ENCODE peak calls at places on chromosomes 11 and 22, in seven cellular contexts. E is GM23248, V is DND-41, Y is adipocyte, W is mesenchymal stem cell, A is mesendoderm, D is IMR-90. S is an unnamed sample.
A peak's percentile ranks its signal among the peaks of the same experiment; 100 is the strongest.

GRCh38 chr22:50184004-50184461 is 1.7 kb upstream of the TRABD start:
- DNase-seq in V (no peak), E (peak; percentile 77), D (peak; percentile 48), A (no peak), Y (peak; percentile 67), W (no peak), S (peak; percentile 76)

GRCh38 chr11:76698321-76699043 is 27.9 kb upstream of the LRRC32 start:
- DNase-seq in A (peak; percentile 69), D (no peak), W (no peak), V (no peak), Y (no peak), E (peak; percentile 19), S (no peak)

GRCh38 chr11:107565219-107565937 is at the start of gene ALKBH8:
- DNase-seq in W (peak; percentile 82), Y (peak; percentile 89), A (peak; percentile 82), E (peak; percentile 91), D (peak; percentile 58), V (peak; percentile 83), S (peak; percentile 83)

GRCh38 chr11:7901319-7901854 is 29.7 kb downstream of the OR10A6 start:
- DNase-seq in Y (no peak), E (no peak), D (no peak), V (no peak), W (no peak), A (no peak), S (no peak)

GRCh38 chr11:2290351-2290841 is 11.3 kb downstream of the C11orf21 start:
- DNase-seq in A (no peak), Y (no peak), V (peak; percentile 2), W (no peak), D (no peak), E (no peak), S (no peak)

GRCh38 chr11:83280256-83280655 is 5.9 kb downstream of the CCDC90B start:
- DNase-seq in W (no peak), D (no peak), V (no peak), A (no peak), E (no peak), Y (peak; percentile 22), S (no peak)

GRCh38 chr11:11842426-11843008 is 745 bp downstream of the USP47 start:
- DNase-seq in A (peak; percentile 87), E (peak; percentile 91), W (peak; percentile 93), Y (peak; percentile 92), D (peak; percentile 86), V (peak; percentile 75), S (peak; percentile 80)

GRCh38 chr11:83070044-83070877 is 1.4 kb downstream of the RAB30 start:
- DNase-seq in D (peak; percentile 60), A (peak; percentile 85), E (peak; percentile 75), V (no peak), W (peak; percentile 57), Y (peak; percentile 87), S (no peak)

GRCh38 chr11:86160546-86161149 is 83.9 kb upstream of the EED start:
- DNase-seq in Y (peak; percentile 35), W (no peak), D (peak; percentile 50), E (peak; percentile 48), V (no peak), A (peak; percentile 73), S (no peak)

GRCh38 chr22:22400964-22401363 is 107.6 kb downstream of the ZNF280B start:
- DNase-seq in W (no peak), D (no peak), A (no peak), V (no peak), Y (no peak), E (no peak), S (no peak)

GRCh38 chr22:23591203-23591791 is 11.2 kb upstream of the IGLL1 start:
- DNase-seq in Y (peak; percentile 65), E (peak; percentile 58), D (peak; percentile 54), W (peak; percentile 64), V (peak; percentile 86), A (peak; percentile 84), S (peak; percentile 55)

GRCh38 chr22:44535362-44536095 is 37.5 kb upstream of the RTL6 start:
- DNase-seq in Y (no peak), W (no peak), D (no peak), A (no peak), V (no peak), E (no peak), S (no peak)

GRCh38 chr11:108253176-108253575 is 30.3 kb downstream of the ATM start:
- DNase-seq in A (peak; percentile 10), E (peak; percentile 32), Y (peak; percentile 10), V (no peak), W (peak; percentile 25), D (peak; percentile 40), S (no peak)

GRCh38 chr22:49632199-49633009 is 195.3 kb downstream of the BRD1 start:
- DNase-seq in W (peak; percentile 38), A (peak; percentile 84), E (peak; percentile 73), V (no peak), D (peak; percentile 28), Y (peak; percentile 52), S (peak; percentile 44)

GRCh38 chr11:28384418-28384817 is 276.2 kb downstream of the METTL15 start:
- DNase-seq in V (no peak), W (peak; percentile 89), A (no peak), D (peak; percentile 99), Y (peak; percentile 63), E (peak; percentile 94), S (no peak)

GRCh38 chr11:75468534-75469340 is 35.7 kb upstream of the KLHL35 start:
- DNase-seq in A (peak; percentile 54), E (peak; percentile 41), Y (peak; percentile 36), W (peak; percentile 87), V (no peak), D (peak; percentile 93), S (no peak)

GRCh38 chr11:120324932-120325810 is at the start of gene TLCD5:
- DNase-seq in Y (peak; percentile 89), D (peak; percentile 68), V (no peak), E (peak; percentile 83), W (peak; percentile 85), A (peak; percentile 94), S (no peak)

GRCh38 chr11:93034031-93034430 is 64.6 kb downstream of the MTNR1B start:
- DNase-seq in V (no peak), Y (no peak), E (no peak), A (no peak), W (no peak), D (peak; percentile 57), S (no peak)

DNA sequence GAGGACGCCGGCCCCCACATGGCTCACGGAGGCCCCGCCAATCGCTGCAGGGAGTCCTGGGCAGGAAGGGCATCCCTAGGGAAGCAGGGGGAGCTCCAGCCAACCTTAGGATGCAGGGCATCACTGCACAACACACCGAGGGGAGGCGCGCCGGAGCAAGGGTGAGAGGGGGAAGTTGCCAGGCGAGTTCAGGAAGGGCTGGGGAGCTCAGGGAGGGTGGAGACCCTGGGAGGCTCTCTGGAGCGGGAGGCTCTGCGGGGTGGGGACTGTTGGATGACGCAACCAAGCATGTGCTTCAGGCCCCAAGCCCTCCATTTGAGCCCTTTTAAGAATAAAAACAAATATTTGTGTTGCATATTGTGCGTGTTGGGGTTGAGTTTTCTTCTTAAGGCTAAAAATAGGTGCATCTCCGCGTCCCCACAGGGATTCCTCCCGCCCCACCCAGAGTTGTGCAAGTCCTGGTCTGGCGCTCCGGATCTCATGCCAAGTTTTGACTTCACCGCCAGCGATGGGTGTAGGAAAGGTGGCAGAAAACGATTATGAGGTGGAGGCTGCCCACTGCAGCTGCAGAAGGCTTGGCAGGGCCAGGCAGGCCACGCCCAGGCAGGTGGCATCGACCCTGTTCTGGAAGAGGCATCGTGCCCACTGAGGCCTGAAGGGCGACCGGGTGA is 65.2 kb downstream of the WNT7B start:
- DNase-seq in A (no peak), W (no peak), V (no peak), Y (no peak), E (peak; percentile 87), D (no peak), S (no peak)
- H3K4me1 ChIP-seq in A (no peaks in the 10 kb centered on the region), W (peaks cover 14% of the 10 kb centered on the region), V (no peaks in the 10 kb centered on the region), Y (peaks cover 8% of the 10 kb centered on the region), E (peaks cover 9% of the 10 kb centered on the region), D (no peaks in the 10 kb centered on the region), S (no peaks in the 10 kb centered on the region)

GRCh38 chr11:123308077-123308476 is 113.0 kb upstream of the CLMP start:
- DNase-seq in A (no peak), Y (peak; percentile 84), V (no peak), E (peak; percentile 87), W (peak; percentile 87), D (peak; percentile 64), S (no peak)
- H3K4me3 ChIP-seq in A (no peak overlapping the region), Y (peak overlapping the region; percentile 2), V (no peak overlapping the region), E (peak overlapping the region; percentile 55), W (peak overlapping the region; percentile 50), D (no peak overlapping the region), S (no peak overlapping the region)

DNA sequence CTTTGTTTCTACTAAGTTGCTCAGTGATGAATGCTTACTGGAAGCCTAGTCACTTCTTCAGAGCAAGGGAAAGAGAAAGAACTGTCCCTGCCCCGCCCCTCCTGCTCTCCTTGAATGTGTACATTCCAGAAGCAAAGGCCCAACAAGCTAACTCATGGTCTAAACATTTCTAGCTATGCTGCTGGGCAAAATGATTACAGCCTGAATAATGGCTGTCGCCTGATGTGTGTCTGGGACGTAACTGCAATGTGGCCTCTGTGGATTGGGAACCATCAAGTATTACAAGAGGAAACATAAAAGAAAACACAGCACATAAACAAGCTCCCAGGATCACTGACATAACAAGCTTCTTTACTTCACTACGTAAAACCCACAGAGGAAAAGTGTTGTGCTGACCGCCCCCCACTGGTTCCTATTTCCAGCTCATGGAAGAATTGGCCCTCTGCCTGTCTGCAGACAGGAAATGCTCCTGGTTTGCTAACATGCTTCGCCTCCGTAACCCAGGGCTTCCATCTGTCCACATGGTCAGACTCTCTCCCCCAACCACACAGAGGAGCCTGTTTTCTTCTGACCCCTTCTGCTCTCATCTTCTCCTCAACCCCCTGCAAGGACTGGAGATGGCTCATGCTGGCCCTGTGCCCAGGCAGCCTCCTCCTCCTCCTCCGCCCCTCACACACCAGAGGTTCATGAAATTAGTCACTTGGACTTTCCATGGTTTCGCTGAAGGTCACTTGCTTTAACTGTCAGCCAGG is 187.2 kb downstream of the MAML2 start:
- DNase-seq in W (peak; percentile 100), A (peak; percentile 86), E (peak; percentile 98), Y (peak; percentile 93), D (peak; percentile 97), V (no peak), S (peak; percentile 48)
- H3K9ac ChIP-seq in W (peak overlapping the region; percentile 82), A (no peak overlapping the region), E (peak overlapping the region; percentile 84), Y (peak overlapping the region; percentile 72), D (peak overlapping the region; percentile 38), V (no peak overlapping the region), S (peak overlapping the region; percentile 36)

GRCh38 chr11:19817265-19817851 is 104.7 kb downstream of the NAV2 start:
- DNase-seq in D (no peak), V (no peak), A (peak; percentile 83), E (no peak), W (no peak), Y (no peak), S (no peak)

GRCh38 chr11:19817870-19818269 is 105.2 kb downstream of the NAV2 start:
- DNase-seq in W (no peak), D (no peak), Y (no peak), V (no peak), E (no peak), A (no peak), S (no peak)

GRCh38 chr11:19821412-19821875 is 108.8 kb downstream of the NAV2 start:
- DNase-seq in D (no peak), E (no peak), A (no peak), Y (no peak), W (peak; percentile 42), V (no peak), S (no peak)

GRCh38 chr11:19820100-19820499 is 107.5 kb downstream of the NAV2 start:
- DNase-seq in D (peak; percentile 29), E (peak; percentile 62), V (no peak), W (peak; percentile 43), Y (peak; percentile 41), A (no peak), S (no peak)

DNA sequence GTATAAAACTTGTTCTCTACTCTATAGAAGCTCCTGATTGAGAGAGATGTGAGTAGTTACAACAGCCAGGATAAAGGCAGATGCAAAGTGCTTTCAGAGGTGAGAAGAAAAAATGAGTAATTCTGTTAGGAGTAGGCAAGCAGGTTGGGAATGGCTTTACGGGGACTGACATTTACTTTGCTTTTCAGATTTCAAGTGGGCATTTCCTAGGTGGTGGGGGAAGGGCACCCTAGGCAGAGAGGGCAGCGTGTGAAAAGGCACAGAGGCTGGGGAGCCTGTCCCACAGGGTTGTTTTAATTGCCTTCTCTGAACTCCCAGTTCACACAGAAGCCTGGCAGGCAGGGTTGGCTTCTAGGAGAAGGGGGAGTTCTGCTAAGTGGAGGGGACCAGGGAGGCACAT is 106.5 kb downstream of the NAV2 start:
- DNase-seq in V (no peak), E (no peak), Y (no peak), D (no peak), W (no peak), A (no peak), S (no peak)
- H3K4me1 ChIP-seq in V (no peaks in the 10 kb centered on the region), E (peaks cover 12% of the 10 kb centered on the region), Y (peaks cover 58% of the 10 kb centered on the region), D (peaks cover 2% of the 10 kb centered on the region), W (peaks cover 10% of the 10 kb centered on the region), A (peaks cover 16% of the 10 kb centered on the region), S (no peaks in the 10 kb centered on the region)